ENCODE peak calls at places on chromosomes 5 and 9, in four cellular contexts. Y is SJSA1, E is A549, P is HFF-Myc. L is an unnamed sample.

GRCh38 chr9:6794936-6795335 is 37.2 kb downstream of the KDM4C start:
- DNase-seq in P (no peak), Y (no peak), E (no peak), L (no peak)

GRCh38 chr5:128199104-128199503 is 115.5 kb downstream of the SLC12A2 start:
- DNase-seq in P (no peak), Y (no peak), E (no peak), L (no peak)

GRCh38 chr5:117454716-117455212 is 880.1 kb upstream of the SEMA6A start:
- DNase-seq in E (peak; percentile 2), P (peak; percentile 3), Y (peak; percentile 24), L (peak; percentile 18)

GRCh38 chr5:3311443-3311842 is 284.2 kb upstream of the IRX1 start:
- DNase-seq in Y (no peak), P (no peak), E (no peak), L (no peak)

GRCh38 chr5:88732181-88732633 is 150.8 kb downstream of the MEF2C start:
- DNase-seq in Y (peak; percentile 81), E (no peak), P (no peak), L (peak; percentile 21)

GRCh38 chr9:38263534-38263933 is 129.0 kb upstream of the ALDH1B1 start:
- DNase-seq in Y (peak; percentile 11), P (peak; percentile 9), E (no peak), L (no peak)

GRCh38 chr5:179427032-179427675 is 81.9 kb upstream of the ADAMTS2 start:
- DNase-seq in P (no peak), E (no peak), Y (no peak), L (peak; percentile 2)

GRCh38 chr5:116442095-116442534 is 132.5 kb downstream of the SEMA6A start:
- DNase-seq in Y (peak; percentile 46), P (no peak), E (no peak), L (peak; percentile 46)

GRCh38 chr9:99000480-99001395 is 57.0 kb downstream of the COL15A1 start:
- DNase-seq in P (peak; percentile 51), E (peak; percentile 38), Y (peak; percentile 42), L (peak; percentile 50)

GRCh38 chr5:42168091-42168670 is 243.1 kb downstream of the FBXO4 start:
- DNase-seq in E (no peak), P (no peak), Y (no peak), L (no peak)

GRCh38 chr9:80028501-80028900 is 456.7 kb downstream of the TLE4 start:
- DNase-seq in Y (no peak), E (no peak), P (peak; percentile 4), L (no peak)

GRCh38 chr5:16881253-16881652 is 54.8 kb downstream of the MYO10 start:
- DNase-seq in Y (no peak), E (no peak), P (no peak), L (no peak)

GRCh38 chr9:68934319-68934644 is 79.6 kb downstream of the PRKACG start:
- DNase-seq in E (no peak), Y (no peak), P (no peak), L (no peak)

GRCh38 chr9:38251461-38251860 is 141.0 kb upstream of the ALDH1B1 start:
- DNase-seq in P (no peak), E (no peak), Y (no peak), L (no peak)

GRCh38 chr9:36572515-36573418 is at the start of gene MELK:
- DNase-seq in P (no peak), E (peak; percentile 95), Y (peak; percentile 67), L (peak; percentile 79)

GRCh38 chr9:11312976-11313375 is 700.2 kb upstream of the PTPRD start:
- DNase-seq in E (no peak), Y (no peak), P (no peak), L (no peak)

GRCh38 chr9:110282023-110282766 is 25.9 kb upstream of the TXN start:
- DNase-seq in E (no peak), P (no peak), Y (no peak), L (no peak)

GRCh38 chr9:69083321-69083720 is 47.8 kb downstream of the FXN start:
- DNase-seq in P (no peak), E (no peak), Y (no peak), L (no peak)

GRCh38 chr5:67032921-67033664 is 163.5 kb downstream of the CD180 start:
- DNase-seq in E (no peak), P (no peak), Y (no peak), L (no peak)

GRCh38 chr9:126481862-126482261 is 131.9 kb upstream of the LMX1B start:
- DNase-seq in P (no peak), Y (no peak), E (no peak), L (no peak)
- H3K4me3 ChIP-seq in P (no peak overlapping the region), Y (no peak overlapping the region), E (no peak overlapping the region), L (no peak overlapping the region)

GRCh38 chr5:177448244-177448950 is 1.8 kb downstream of the PRR7 start:
- DNase-seq in Y (no peak), E (no peak), P (no peak), L (no peak)
- H3K4me3 ChIP-seq in Y (no peak overlapping the region), E (peak overlapping the region; percentile 86), P (peak overlapping the region; percentile 57), L (no peak overlapping the region)

GRCh38 chr5:81005708-81006107 is 45.5 kb downstream of the RASGRF2 start:
- DNase-seq in P (no peak), E (no peak), Y (no peak), L (no peak)

GRCh38 chr5:81010636-81011035 is 50.5 kb downstream of the RASGRF2 start:
- DNase-seq in E (no peak), Y (peak; percentile 11), P (peak; percentile 61), L (no peak)

GRCh38 chr5:81006955-81007636 is 46.9 kb downstream of the RASGRF2 start:
- DNase-seq in P (no peak), E (no peak), Y (no peak), L (no peak)

GRCh38 chr5:81006231-81006630 is 46.1 kb downstream of the RASGRF2 start:
- DNase-seq in Y (no peak), P (no peak), E (no peak), L (no peak)

DNA sequence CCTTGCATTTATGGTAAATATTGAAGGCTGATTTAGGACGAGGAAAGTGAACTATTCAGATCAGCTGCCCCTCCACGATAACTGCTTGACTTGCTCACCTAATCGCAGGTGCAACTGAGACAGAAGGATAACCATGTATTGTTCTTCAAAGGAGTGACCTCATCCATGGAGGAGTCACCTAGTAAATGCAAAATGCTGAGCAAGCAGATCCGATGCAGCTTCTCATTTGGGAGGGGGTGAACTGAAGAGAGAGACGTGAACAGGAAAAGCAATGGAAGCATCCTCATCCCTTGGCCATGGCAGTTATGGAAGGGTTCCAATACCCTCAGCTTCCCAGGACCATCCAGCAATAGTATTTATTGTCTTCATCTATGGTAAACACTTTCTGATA is 47.5 kb downstream of the RASGRF2 start:
- DNase-seq in P (no peak), Y (no peak), E (no peak), L (no peak)
- H3K4me3 ChIP-seq in P (no peak overlapping the region), Y (no peak overlapping the region), E (no peak overlapping the region), L (no peak overlapping the region)

GRCh38 chr5:35617060-35617434 is 616 bp upstream of the SPEF2 start:
- DNase-seq in P (no peak), Y (no peak), E (no peak), L (no peak)

GRCh38 chr5:35618791-35619190 is 1.1 kb downstream of the SPEF2 start:
- DNase-seq in E (no peak), P (no peak), Y (no peak), L (no peak)

GRCh38 chr5:35617435-35618296 is at the start of gene SPEF2:
- DNase-seq in E (peak; percentile 81), P (peak; percentile 85), Y (peak; percentile 12), L (peak; percentile 78)

GRCh38 chr5:35622974-35623373 is 5.3 kb downstream of the SPEF2 start:
- DNase-seq in Y (no peak), P (no peak), E (no peak), L (no peak)

GRCh38 chr5:35618297-35618636 is 604 bp downstream of the SPEF2 start:
- DNase-seq in Y (no peak), E (peak; percentile 24), P (no peak), L (no peak)
- H3K4me3 ChIP-seq in Y (peak overlapping the region; percentile 23), E (peak overlapping the region; percentile 87), P (peak overlapping the region; percentile 88), L (peak overlapping the region; percentile 86)

GRCh38 chr9:137429974-137430722 is 7.0 kb downstream of the NOXA1 start:
- DNase-seq in E (no peak), P (no peak), Y (no peak), L (no peak)

GRCh38 chr9:137430723-137431415 is 7.7 kb downstream of the NOXA1 start:
- DNase-seq in Y (no peak), E (no peak), P (no peak), L (no peak)

GRCh38 chr9:137428841-137429545 is 5.8 kb downstream of the NOXA1 start:
- DNase-seq in P (no peak), E (no peak), Y (no peak), L (no peak)

GRCh38 chr9:137428311-137428630 is 5.1 kb downstream of the NOXA1 start:
- DNase-seq in P (no peak), E (no peak), Y (no peak), L (no peak)

GRCh38 chr9:137429546-137429890 is 6.3 kb downstream of the NOXA1 start:
- DNase-seq in E (no peak), Y (no peak), P (no peak), L (no peak)
- H3K4me3 ChIP-seq in E (no peak overlapping the region), Y (no peak overlapping the region), P (no peak overlapping the region), L (no peak overlapping the region)

DNA sequence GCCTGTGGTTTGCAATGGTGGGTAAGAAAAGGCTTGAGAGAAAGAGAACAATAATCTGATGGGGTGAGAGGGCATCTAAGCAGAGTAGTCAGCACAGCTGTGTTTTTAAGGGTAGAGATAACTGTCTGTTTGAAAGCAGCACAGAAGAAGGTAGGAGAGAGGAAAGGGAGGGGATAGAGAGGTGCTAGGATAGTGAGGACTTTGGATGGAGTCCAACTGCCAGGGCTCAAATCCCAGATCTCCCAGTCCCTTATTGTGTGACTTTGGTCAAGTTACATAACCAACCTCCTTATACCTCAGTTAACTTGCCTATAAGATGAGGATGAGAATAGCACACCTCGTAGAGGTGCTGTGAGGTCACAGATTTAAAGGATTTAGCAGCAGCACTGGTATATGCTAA is 55.6 kb downstream of the GPR21 start:
- DNase-seq in E (no peak), Y (no peak), P (no peak), L (no peak)
- H3K4me3 ChIP-seq in E (no peak overlapping the region), Y (no peak overlapping the region), P (no peak overlapping the region), L (no peak overlapping the region)

DNA sequence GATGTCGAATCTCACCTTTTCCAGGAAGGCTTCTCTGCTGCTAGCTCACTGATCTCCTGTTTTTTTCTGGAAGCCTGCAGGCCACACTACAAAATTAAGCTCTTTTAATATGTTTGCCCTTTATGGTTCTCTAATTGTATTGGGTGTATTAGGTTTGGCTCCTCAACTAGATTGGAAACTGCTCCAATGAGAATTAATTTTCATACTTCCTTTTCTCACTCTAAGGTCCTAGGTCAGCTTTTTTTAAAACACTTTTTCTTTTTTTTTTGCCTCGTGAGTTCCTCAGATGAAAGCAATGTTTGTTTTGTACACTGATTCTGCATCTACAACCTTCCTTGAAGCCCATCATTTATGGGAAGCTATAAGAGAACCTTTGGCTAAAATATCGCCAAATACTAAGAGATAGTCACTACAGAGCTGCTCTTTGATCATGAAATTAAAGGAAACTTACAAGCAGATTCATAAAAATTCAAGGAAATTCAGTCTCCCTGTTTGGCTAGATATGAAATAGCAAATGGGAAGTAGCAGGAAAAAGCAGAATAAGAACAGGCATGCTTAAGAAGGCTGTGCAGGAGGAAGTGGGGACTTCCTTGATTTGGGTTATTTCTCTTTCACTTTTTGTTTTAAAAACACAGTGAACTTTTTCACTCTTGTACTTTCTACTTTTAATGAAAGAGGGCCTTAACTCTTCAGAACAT is 55.2 kb upstream of the FYB1 start:
- DNase-seq in P (no peak), Y (no peak), E (no peak), L (no peak)
- H3K4me3 ChIP-seq in P (no peak overlapping the region), Y (no peak overlapping the region), E (no peak overlapping the region), L (peak overlapping the region; percentile 31)

GRCh38 chr9:20356392-20357206 is 265.7 kb downstream of the MLLT3 start:
- DNase-seq in Y (peak; percentile 67), E (peak; percentile 66), P (peak; percentile 73), L (peak; percentile 35)
- H3K4me3 ChIP-seq in Y (peak overlapping the region; percentile 10), E (peak overlapping the region; percentile 18), P (no peak overlapping the region), L (peak overlapping the region; percentile 45)